ENCODE peak calls at places on chromosomes 13 and 19, in four cellular contexts. B, Q, M and R are unnamed samples.

GRCh38 chr13:107367258-107367657 is 799.3 kb upstream of the ARGLU1 start:
- DNase-seq in B (no peak), Q (no peak), M (no peak), R (no peak)

GRCh38 chr13:25330541-25330940 is 29.1 kb downstream of the NUP58 start:
- DNase-seq in B (peak), Q (no peak), M (no peak), R (no peak)

GRCh38 chr19:8827277-8827676 is 4.8 kb downstream of the ZNF558 start:
- DNase-seq in B (no peak), Q (no peak), M (no peak), R (no peak)

GRCh38 chr19:49929121-49929610 is at the start of the genes ATF5 and NUP62:
- DNase-seq in B (no peak), Q (peak), M (peak), R (peak)

GRCh38 chr13:88103824-88104223 is 432.7 kb downstream of the SLITRK5 start:
- DNase-seq in B (no peak), Q (no peak), M (no peak), R (no peak)

GRCh38 chr13:98965325-98965724 is 12.5 kb downstream of the DOCK9 start:
- DNase-seq in B (no peak), Q (no peak), M (no peak), R (no peak)

GRCh38 chr13:94968040-94968756 is 255.9 kb upstream of the SOX21 start:
- DNase-seq in B (no peak), Q (peak), M (no peak), R (no peak)

GRCh38 chr13:29435125-29435911 is 160.2 kb downstream of the SLC7A1 start:
- DNase-seq in B (peak), Q (no peak), M (no peak), R (peak)

GRCh38 chr13:72255908-72256307 is 388.9 kb upstream of the DACH1 start:
- DNase-seq in B (peak), Q (peak), M (peak), R (no peak)

GRCh38 chr13:99064624-99065249 is 86.9 kb upstream of the DOCK9 start:
- DNase-seq in B (no peak), Q (no peak), M (no peak), R (no peak)

GRCh38 chr13:99741979-99742378 is 229.6 kb downstream of the ZIC5 start:
- DNase-seq in B (no peak), Q (no peak), M (peak), R (no peak)

GRCh38 chr13:73754727-73755292 is 379.4 kb downstream of the KLF12 start:
- DNase-seq in B (peak), Q (peak), M (peak), R (peak)

GRCh38 chr19:17777840-17778620 is 16.9 kb upstream of the B3GNT3 start:
- DNase-seq in B (no peak), Q (peak), M (peak), R (no peak)

GRCh38 chr19:42577016-42577415 is 17.7 kb downstream of the CEACAM8 start:
- DNase-seq in B (no peak), Q (no peak), M (peak), R (no peak)

GRCh38 chr19:41990028-41990427 is 4.0 kb downstream of the ATP1A3 start:
- DNase-seq in B (no peak), Q (no peak), M (no peak), R (no peak)

GRCh38 chr19:45130888-45131615 is 29.7 kb downstream of the NKPD1 start:
- DNase-seq in B (no peak), Q (peak), M (no peak), R (no peak)

GRCh38 chr13:113550453-113550852 is 34.1 kb upstream of the TFDP1 start:
- DNase-seq in B (no peak), Q (peak), M (peak), R (no peak)

GRCh38 chr13:113441661-113442060 is 11.6 kb downstream of the ADPRHL1 start:
- DNase-seq in B (no peak), Q (no peak), M (no peak), R (no peak)

GRCh38 chr13:32443111-32443510 is 15.2 kb upstream of the N4BP2L1 start:
- DNase-seq in B (no peak), Q (peak), M (no peak), R (no peak)

GRCh38 chr13:47904239-47904638 is 96.8 kb downstream of the SUCLA2 start:
- DNase-seq in B (no peak), Q (no peak), M (no peak), R (no peak)

GRCh38 chr19:18202759-18203407 is 959 bp downstream of the RAB3A start:
- DNase-seq in B (no peak), Q (peak), M (peak), R (no peak)

GRCh38 chr19:6018786-6019185 is 40.8 kb upstream of the RANBP3 start:
- DNase-seq in B (no peak), Q (peak), M (no peak), R (no peak)

GRCh38 chr19:46493236-46494114 is 2.2 kb downstream of the PNMA8B start:
- DNase-seq in B (no peak), Q (no peak), M (no peak), R (no peak)

GRCh38 chr19:14536926-14537692 is 7.7 kb downstream of the TECR start:
- DNase-seq in B (no peak), Q (peak), M (peak), R (no peak)

GRCh38 chr13:112071011-112071901 is 4.3 kb downstream of the SOX1 start:
- DNase-seq in B (no peak), Q (no peak), M (no peak), R (no peak)

GRCh38 chr13:48220592-48221300 is 12.3 kb upstream of the ITM2B start:
- DNase-seq in B (no peak), Q (no peak), M (no peak), R (no peak)

DNA sequence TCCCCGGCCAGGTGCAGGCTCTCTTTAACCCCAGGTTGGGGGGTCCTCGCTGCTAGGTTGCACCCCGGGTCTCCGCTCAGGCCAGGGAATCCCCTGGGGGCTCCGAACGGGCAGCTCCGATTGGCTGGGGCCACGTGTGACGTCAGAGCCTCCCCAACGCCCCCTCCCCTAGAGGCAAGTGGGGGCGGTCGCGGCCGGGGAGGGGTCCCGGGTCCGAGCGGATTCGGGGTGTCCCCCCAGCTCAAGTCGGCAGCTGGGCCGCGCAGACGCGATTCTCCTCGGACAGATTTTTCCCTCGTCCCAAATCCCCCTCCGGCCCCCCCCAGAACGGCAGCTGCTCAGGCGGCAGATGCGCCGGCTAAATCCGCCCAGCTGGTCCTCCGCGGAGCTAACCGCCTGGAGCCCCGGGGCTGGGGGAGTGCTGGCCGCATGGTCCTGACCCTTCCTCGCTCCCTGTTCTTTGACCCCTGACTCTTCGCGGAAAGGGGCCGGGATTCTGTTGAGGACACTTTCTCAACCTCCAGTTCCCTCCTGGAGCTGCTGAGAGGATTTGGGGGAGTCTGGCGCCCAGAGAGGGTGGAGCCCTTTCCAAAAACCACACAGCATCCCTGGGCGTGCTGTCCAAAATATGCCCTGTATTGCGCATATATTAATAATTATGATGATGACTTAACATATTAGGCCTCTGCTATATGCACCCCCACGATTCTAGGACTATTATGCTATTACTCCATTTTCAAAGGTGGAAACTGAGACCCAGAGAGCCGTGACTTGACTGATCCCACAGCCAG is 25.4 kb upstream of the SEMA6B start:
- DNase-seq in B (no peak), Q (peak), M (no peak), R (no peak)
- H3K4me3 ChIP-seq in B (peak), Q (peak), M (no peak), R (peak)

DNA sequence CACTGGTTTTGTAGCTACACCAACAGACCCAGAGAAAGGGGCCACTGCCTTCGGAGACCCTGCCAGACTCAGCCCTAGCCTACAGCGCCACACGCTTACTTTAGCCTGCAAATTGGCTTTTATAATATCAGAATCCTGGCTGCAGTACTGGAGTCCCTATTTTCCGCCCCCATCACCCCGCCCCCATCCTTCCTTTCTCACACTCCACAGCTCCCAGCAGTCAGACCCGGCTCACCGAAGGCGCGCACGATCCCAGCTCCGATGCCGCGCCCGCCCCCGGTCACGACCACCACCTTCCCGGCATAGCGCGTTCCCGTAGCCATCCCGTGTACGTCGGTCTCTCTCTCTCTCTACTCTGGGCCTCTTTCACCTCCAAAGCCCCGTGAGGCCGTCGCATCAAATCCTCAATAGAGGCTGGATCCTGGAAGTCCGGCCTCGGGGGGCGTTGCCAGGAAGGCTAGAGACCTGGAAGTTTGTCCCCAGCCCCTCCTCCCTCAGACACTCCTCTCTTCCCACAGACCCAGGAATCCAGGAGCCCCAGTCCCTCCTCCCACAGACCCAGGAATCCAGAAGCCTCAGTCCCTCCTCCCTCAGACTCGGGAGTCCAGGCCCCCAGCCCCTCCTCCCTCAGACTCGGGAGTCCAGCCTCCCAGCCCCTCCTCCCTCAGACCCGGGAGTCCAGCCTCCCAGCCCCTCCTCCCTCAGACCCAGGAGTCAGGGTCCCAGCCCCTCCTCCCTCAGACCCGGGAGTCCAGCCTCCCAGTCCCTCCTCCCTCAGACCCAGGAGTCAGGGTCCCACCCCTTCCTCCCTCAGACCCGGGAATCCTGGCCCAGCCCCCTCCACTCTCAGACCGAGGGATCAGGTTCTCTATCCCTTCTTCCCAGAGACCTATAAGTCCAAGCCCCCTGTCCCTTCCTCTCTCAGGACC is at the start of gene HSD17B14:
- DNase-seq in B (no peak), Q (peak), M (no peak), R (no peak)
- H3K4me3 ChIP-seq in B (peak), Q (peak), M (peak), R (peak)

DNA sequence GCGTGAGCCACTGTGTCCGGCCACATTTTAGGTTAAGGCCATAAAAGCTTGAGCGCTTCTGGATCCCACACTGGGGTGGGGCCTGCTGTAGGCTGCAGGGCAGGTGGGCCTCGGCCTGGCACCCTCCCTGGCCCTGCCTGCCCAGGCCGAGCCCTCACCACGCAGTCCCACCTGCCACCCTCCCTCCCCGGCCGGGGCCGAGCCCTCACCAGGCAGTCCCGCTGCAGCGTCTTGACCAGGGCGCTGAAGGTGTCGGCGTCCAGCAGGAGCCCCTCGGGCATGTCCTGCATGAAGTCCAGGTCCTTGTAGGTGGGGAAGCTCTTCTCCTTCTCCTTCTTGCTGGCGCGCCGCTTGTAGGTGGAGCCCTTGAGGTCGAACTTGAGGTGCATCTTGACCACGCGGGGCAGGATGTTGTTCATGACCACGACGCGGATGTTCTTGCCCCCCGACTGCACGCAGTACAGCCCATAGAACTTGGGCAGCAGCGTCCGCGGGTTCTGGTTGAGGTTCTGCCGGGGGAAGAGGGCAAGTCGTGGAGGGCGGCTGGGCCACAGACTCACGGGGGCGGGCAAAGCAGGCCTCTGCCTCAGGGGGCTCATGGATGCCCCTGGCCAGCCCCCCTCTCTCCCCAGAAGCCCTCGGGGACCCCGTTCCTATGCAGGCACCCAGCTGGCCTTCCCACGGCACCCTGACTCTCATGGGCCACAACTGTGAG is 26.6 kb upstream of the CACTIN start:
- DNase-seq in B (no peak), Q (no peak), M (no peak), R (no peak)
- H3K4me3 ChIP-seq in B (no peak), Q (no peak), M (no peak), R (no peak)

GRCh38 chr13:49998714-49999624 is 2.1 kb downstream of the TRIM13 start:
- DNase-seq in B (no peak), Q (no peak), M (no peak), R (no peak)
- H3K4me3 ChIP-seq in B (peak), Q (peak), M (peak), R (peak)

DNA sequence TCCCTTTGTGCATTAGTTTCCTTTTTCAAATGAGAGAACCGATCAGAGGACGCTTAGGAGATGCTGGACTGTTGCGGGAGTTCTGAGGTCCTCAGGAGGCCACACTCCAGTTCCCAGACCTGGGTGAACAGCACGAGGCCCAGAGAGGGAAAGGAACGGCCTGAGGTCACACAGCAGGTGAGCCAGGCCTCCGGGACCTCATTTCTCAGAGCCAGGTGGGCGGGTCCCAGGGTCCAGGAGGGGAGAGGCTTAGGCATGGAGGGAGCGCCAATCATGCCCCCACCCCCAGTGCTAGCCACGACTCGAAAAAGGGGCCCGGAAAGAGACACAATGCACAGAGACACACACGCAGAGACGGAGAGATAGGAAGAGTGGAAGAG is 1.8 kb downstream of the ELAVL3 start:
- DNase-seq in B (no peak), Q (no peak), M (no peak), R (no peak)
- H3K4me3 ChIP-seq in B (no peak), Q (no peak), M (no peak), R (no peak)

DNA sequence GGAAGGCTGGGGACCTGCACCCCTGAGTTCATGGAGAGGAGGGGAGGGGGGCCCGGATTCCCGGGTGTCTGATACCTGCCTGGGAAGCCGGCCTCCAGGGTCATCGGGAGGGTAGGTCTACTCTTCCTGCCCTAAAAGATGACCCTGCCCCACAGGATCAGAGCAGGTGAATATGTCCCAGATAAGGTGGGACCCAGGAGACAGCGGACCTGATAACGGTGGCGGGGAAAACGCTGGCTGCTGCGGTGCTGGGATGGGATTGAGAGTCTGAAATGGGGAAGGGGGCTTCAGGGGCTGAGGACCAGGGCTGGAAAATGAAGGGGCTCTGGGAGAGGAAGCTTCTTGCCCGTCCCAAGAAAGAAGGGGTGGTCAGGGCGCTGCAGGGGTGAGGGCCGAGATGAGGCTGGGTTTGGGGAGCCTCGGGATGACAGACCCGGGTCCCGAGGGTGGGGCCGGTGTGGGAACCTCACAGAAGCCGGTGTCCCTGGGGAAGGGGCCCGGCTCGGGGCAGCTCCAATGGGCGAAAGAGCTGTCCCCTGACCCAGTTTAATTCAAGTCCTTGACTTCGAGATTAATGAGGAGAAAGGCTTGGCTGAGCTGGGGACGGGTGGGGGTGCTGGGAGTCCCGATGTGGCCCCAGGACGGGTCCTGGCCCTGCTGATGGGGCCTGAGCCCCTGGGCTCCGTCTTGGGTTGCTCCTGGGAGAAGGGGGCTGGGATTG is 797 bp downstream of the TTYH1 start:
- DNase-seq in B (no peak), Q (no peak), M (no peak), R (no peak)
- H3K4me3 ChIP-seq in B (no peak), Q (peak), M (no peak), R (no peak)

GRCh38 chr19:55382013-55382412 is 2.1 kb downstream of the TMEM238 start:
- DNase-seq in B (no peak), Q (no peak), M (no peak), R (no peak)

GRCh38 chr19:55382522-55383054 is 1.5 kb downstream of the TMEM238 start:
- DNase-seq in B (no peak), Q (no peak), M (no peak), R (no peak)

GRCh38 chr19:55377356-55378131 is 918 bp downstream of the TMEM190 start:
- DNase-seq in B (no peak), Q (no peak), M (no peak), R (no peak)

GRCh38 chr19:55376381-55376933 is at the start of gene TMEM190:
- DNase-seq in B (no peak), Q (peak), M (no peak), R (no peak)

GRCh38 chr19:55379161-55379560 is 2.5 kb downstream of the TMEM190 start:
- DNase-seq in B (no peak), Q (no peak), M (no peak), R (no peak)
- H3K4me3 ChIP-seq in B (no peak), Q (no peak), M (no peak), R (no peak)

DNA sequence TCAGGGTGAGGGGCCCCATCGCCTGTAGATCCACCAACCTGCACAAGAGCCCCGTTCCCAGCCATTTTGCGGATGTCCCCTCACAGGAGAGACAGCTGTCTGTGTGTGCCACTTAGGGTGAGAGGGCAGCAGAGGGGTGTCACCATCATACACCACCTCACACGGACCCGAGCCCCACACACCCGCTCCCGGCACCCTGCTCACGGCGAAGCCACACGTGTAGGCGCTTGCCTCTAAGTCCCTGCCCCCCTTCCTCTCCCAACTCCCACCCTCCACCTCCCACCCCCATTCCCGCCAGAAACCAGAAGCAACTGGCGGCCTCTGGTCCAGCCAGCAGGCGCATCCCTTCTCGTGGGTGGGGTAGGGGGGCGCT is 4.0 kb upstream of the DPF1 start:
- DNase-seq in B (no peak), Q (peak), M (no peak), R (no peak)
- H3K4me3 ChIP-seq in B (no peak), Q (peak), M (no peak), R (no peak)

GRCh38 chr19:1843116-1843515 is 5.2 kb downstream of the REXO1 start:
- DNase-seq in B (no peak), Q (no peak), M (no peak), R (no peak)

GRCh38 chr19:1843646-1844394 is 4.5 kb downstream of the REXO1 start:
- DNase-seq in B (no peak), Q (no peak), M (no peak), R (no peak)

GRCh38 chr19:1846517-1847205 is 1.6 kb downstream of the REXO1 start:
- DNase-seq in B (no peak), Q (no peak), M (no peak), R (no peak)

GRCh38 chr19:1845642-1846041 is 2.6 kb downstream of the REXO1 start:
- DNase-seq in B (no peak), Q (no peak), M (no peak), R (no peak)

GRCh38 chr19:1844536-1845515 is 3.5 kb downstream of the REXO1 start:
- DNase-seq in B (no peak), Q (no peak), M (no peak), R (no peak)
- H3K4me3 ChIP-seq in B (no peak), Q (no peak), M (no peak), R (no peak)

GRCh38 chr19:36136975-36137686 is 2.7 kb upstream of the CAPNS1 start:
- DNase-seq in B (no peak), Q (no peak), M (peak), R (no peak)
- H3K4me3 ChIP-seq in B (no peak), Q (no peak), M (no peak), R (no peak)